ENCODE peak calls at places on chromosomes 12 and 14, in five cellular contexts. U, O, X, B and D are unnamed samples.

GRCh38 chr12:121872546-121873223 is 14.0 kb upstream of the HPD start:
- DNase-seq in O (no peak), U (no peak), X (peak), B (peak), D (peak)

GRCh38 chr14:24734917-24735500 is 101.0 kb upstream of the GZMB start:
- DNase-seq in O (no peak), B (peak), X (peak), U (no peak), D (peak)

GRCh38 chr12:22709292-22709691 is 84.3 kb downstream of the ETNK1 start:
- DNase-seq in X (peak), U (no peak), B (peak), O (no peak), D (peak)

GRCh38 chr12:130859128-130859527 is 12.7 kb upstream of the RAN start:
- DNase-seq in X (no peak), O (no peak), B (no peak), U (no peak), D (no peak)

GRCh38 chr14:77638738-77639137 is 22.3 kb upstream of the SPTLC2 start:
- DNase-seq in U (no peak), X (peak), O (no peak), B (no peak), D (peak)

GRCh38 chr14:39491134-39491541 is 58.9 kb upstream of the FBXO33 start:
- DNase-seq in X (peak), U (no peak), O (no peak), B (peak), D (peak)

GRCh38 chr12:69686731-69687130 is 12.4 kb downstream of the BEST3 start:
- DNase-seq in O (no peak), B (no peak), X (no peak), U (no peak), D (no peak)

GRCh38 chr14:96167224-96168148 is 37.2 kb upstream of the BDKRB2 start:
- DNase-seq in U (no peak), B (no peak), O (no peak), X (peak), D (peak)

GRCh38 chr12:40056357-40056756 is 49.5 kb downstream of the SLC2A13 start:
- DNase-seq in B (no peak), U (no peak), X (no peak), O (no peak), D (no peak)

GRCh38 chr12:117143008-117143532 is 43.9 kb upstream of the TESC start:
- DNase-seq in B (no peak), U (no peak), O (no peak), X (no peak), D (no peak)

GRCh38 chr14:36513451-36514277 is 6.4 kb downstream of the NKX2-1 start:
- DNase-seq in X (no peak), O (no peak), U (peak), B (peak), D (no peak)

GRCh38 chr14:103728721-103729120 is 13.1 kb downstream of the ZFYVE21 start:
- DNase-seq in B (no peak), O (no peak), X (no peak), U (no peak), D (no peak)

GRCh38 chr14:33210304-33210703 is 271.6 kb downstream of the NPAS3 start:
- DNase-seq in U (no peak), X (no peak), O (no peak), B (peak), D (peak)

GRCh38 chr12:110229409-110229808 is 51.6 kb upstream of the ATP2A2 start:
- DNase-seq in O (no peak), X (no peak), U (no peak), B (no peak), D (no peak)

GRCh38 chr14:93858896-93859295 is 68.2 kb upstream of the FAM181A start:
- DNase-seq in U (no peak), O (no peak), X (no peak), B (no peak), D (no peak)

GRCh38 chr12:6950944-6951540 is at the start of gene PTPN6:
- DNase-seq in O (peak), B (no peak), X (no peak), U (peak), D (no peak)

GRCh38 chr12:47190271-47190750 is 110.6 kb upstream of the AMIGO2 start:
- DNase-seq in X (peak), B (no peak), O (no peak), U (no peak), D (no peak)

GRCh38 chr14:36522972-36523685 is 3.1 kb upstream of the NKX2-1 start:
- DNase-seq in O (no peak), B (no peak), X (no peak), U (no peak), D (no peak)

GRCh38 chr14:68896132-68896531 is 83.0 kb downstream of the ACTN1 start:
- DNase-seq in U (no peak), B (no peak), O (no peak), X (no peak), D (peak)

GRCh38 chr12:46771268-46771837 is 54.4 kb downstream of the SLC38A4 start:
- DNase-seq in X (peak), O (no peak), U (no peak), B (peak), D (peak)

GRCh38 chr14:89503458-89503996 is 86.5 kb upstream of the FOXN3 start:
- DNase-seq in X (no peak), B (no peak), O (no peak), U (no peak), D (no peak)

GRCh38 chr14:76919811-76920571 is 93.8 kb downstream of the LRRC74A start:
- DNase-seq in O (no peak), U (no peak), B (no peak), X (peak), D (peak)

GRCh38 chr12:129298921-129299320 is 445.6 kb downstream of the GLT1D1 start:
- DNase-seq in X (peak), U (no peak), O (no peak), B (no peak), D (no peak)

GRCh38 chr14:35932659-35933159 is 106.6 kb downstream of the BRMS1L start:
- DNase-seq in U (no peak), X (no peak), O (peak), B (no peak), D (no peak)

GRCh38 chr12:114779647-114780046 is 95.7 kb upstream of the TBX3 start:
- DNase-seq in X (no peak), B (no peak), O (no peak), U (no peak), D (no peak)

GRCh38 chr12:57372233-57372632 is 58.6 kb downstream of the R3HDM2 start:
- DNase-seq in O (no peak), X (no peak), U (no peak), B (peak), D (no peak)

GRCh38 chr12:124515981-124516380 is 51.4 kb downstream of the NCOR2 start:
- DNase-seq in X (no peak), B (no peak), U (no peak), O (no peak), D (no peak)

GRCh38 chr14:67331368-67332125 is 28.1 kb downstream of the ATP6V1D start:
- DNase-seq in X (no peak), O (no peak), B (no peak), U (no peak), D (no peak)